ENCODE peak calls at places on chromosomes 16 and 17, in four cellular contexts. R, Q, Z and J are unnamed samples.

GRCh38 chr17:77285594-77286390 is 145.0 kb downstream of the SEC14L1 start:
- DNase-seq in Z (peak), Q (peak), R (no peak), J (no peak)

GRCh38 chr17:55458977-55459376 is 37.3 kb upstream of the MMD start:
- DNase-seq in Z (peak), Q (no peak), R (no peak), J (no peak)

GRCh38 chr17:32016231-32016630 is 9.0 kb downstream of the LRRC37B start:
- DNase-seq in Z (no peak), R (no peak), Q (no peak), J (no peak)

GRCh38 chr16:57630402-57630787 is 2.0 kb downstream of the ADGRG1 start:
- DNase-seq in Q (no peak), R (no peak), Z (no peak), J (no peak)

GRCh38 chr17:56785997-56786680 is 47.6 kb downstream of the C17orf67 start:
- DNase-seq in Z (no peak), R (no peak), Q (no peak), J (no peak)

GRCh38 chr17:73851921-73852320 is 207.7 kb upstream of the SDK2 start:
- DNase-seq in Q (no peak), Z (no peak), R (no peak), J (no peak)

GRCh38 chr16:83215417-83216001 is 588.7 kb downstream of the CDH13 start:
- DNase-seq in Q (no peak), Z (peak), R (no peak), J (peak)

GRCh38 chr17:40173091-40173777 is 4.0 kb upstream of the RAPGEFL1 start:
- DNase-seq in R (no peak), Q (no peak), Z (no peak), J (no peak)

GRCh38 chr16:1619976-1620375 is 7.8 kb downstream of the CRAMP1 start:
- DNase-seq in Z (no peak), Q (no peak), R (no peak), J (no peak)

GRCh38 chr17:82269138-82269881 is 4.2 kb downstream of the CSNK1D start:
- DNase-seq in Z (no peak), Q (no peak), R (no peak), J (no peak)
- TF ChIP-seq POLR2A in Z (no peak), Q (no peak), R (no peak), J (no peak)

GRCh38 chr16:29962344-29962994 is 590 bp downstream of the TMEM219 start:
- DNase-seq in Z (no peak), R (no peak), Q (no peak), J (no peak)

GRCh38 chr16:29959293-29959692 is 2.6 kb upstream of the TMEM219 start:
- DNase-seq in R (no peak), Z (no peak), Q (no peak), J (no peak)

GRCh38 chr16:29963021-29963743 is 1.3 kb downstream of the TMEM219 start:
- DNase-seq in R (no peak), Q (no peak), Z (no peak), J (no peak)

GRCh38 chr16:29961127-29961478 is 776 bp upstream of the TMEM219 start:
- DNase-seq in Q (no peak), Z (no peak), R (no peak), J (no peak)

DNA sequence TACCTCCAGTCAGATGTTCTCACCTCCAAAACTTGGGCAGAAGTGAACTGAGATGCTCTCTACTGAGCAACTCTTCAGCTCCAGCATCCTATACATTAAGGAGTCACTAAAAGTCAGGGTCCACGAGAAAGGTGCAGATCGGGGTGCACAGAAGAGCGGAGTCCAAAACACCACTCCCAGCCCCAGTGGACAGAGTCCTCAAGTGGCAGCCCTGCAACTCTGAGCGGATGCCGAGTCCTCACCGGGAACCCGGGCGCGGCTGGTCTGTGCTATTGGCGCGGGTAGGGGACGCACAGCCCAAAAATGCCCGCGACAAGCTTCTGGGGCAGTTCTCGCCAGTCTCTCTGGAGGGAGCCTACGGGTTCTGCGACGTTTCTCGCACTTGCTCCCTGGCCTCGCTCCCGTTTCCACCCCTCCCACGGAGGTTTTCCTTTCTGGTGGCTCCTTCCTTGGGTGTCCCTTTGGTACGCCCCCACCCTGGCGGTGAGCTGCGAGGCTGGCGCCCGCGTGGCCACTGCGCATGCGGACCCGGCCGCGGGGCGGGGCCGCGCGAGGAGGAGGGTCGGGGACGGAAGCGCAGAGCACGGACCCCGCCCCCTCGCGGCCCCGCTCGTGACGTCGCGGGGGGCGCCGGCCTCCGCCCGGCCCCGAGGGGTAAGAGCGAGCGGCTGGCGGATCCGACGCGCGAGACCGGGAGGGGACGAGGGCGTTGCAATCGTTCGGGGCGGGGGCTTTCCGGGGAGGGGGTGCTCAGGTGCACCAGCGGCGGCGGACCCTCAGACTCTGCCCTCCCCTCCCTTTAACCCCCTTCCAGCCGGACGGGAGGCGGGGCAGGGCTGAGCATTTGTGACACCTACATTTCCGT is at the start of gene TMEM219:
- DNase-seq in Q (peak), R (peak), Z (peak), J (peak)
- TF ChIP-seq POLR2A in Q (peak), R (no peak), Z (peak), J (peak)

DNA sequence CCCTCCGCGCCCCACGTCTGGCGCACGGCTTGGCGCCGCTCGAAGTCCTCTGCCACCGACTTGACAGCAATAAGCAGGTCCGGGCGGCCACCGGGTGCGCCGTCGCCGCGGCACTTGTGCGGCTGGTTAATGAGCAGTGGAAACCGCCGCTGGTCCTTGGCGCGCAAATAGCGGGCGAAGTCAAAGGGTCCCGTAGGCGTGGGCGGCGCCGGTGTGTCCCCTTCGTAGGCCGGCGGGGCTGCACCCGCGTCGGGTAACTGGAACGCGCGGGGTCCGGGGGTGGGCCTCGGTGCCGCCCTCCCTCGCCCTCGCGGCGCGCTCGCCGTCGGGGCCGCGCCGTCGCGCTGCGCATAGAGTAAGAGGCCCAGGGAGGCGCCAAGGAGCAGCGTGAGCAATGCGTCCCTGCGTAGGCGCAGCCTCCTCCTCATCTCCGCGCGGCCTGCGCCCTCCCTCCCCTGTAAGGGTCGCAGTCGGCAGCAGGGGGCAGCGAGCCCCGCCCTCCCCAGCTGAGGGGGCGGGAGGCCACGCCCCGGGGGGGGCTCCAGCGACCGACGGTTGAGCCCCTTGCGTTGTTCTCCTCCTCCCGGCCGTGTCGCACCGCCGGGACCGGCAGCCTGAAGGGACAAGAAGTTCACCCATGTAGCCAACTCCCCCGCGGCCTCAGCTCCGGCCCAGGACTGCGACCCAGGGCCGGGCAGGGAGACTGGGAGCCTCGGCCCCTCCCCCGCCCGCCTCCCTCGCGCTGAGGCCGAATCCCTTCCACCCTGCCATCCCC is 553 bp downstream of the B3GNT9 start:
- DNase-seq in Q (peak), Z (peak), R (no peak), J (peak)
- TF ChIP-seq POLR2A in Q (no peak), Z (no peak), R (no peak), J (no peak)

GRCh38 chr17:81509687-81510523 is 2.7 kb downstream of the ACTG1 start:
- DNase-seq in Z (no peak), R (no peak), Q (no peak), J (no peak)

GRCh38 chr17:81509048-81509686 is 3.4 kb downstream of the ACTG1 start:
- DNase-seq in Z (no peak), R (no peak), Q (no peak), J (no peak)

GRCh38 chr17:81510524-81510797 is 2.1 kb downstream of the ACTG1 start:
- DNase-seq in Q (no peak), R (no peak), Z (no peak), J (no peak)

GRCh38 chr17:81510798-81511549 is 1.6 kb downstream of the ACTG1 start:
- DNase-seq in Q (no peak), R (no peak), Z (no peak), J (peak)

DNA sequence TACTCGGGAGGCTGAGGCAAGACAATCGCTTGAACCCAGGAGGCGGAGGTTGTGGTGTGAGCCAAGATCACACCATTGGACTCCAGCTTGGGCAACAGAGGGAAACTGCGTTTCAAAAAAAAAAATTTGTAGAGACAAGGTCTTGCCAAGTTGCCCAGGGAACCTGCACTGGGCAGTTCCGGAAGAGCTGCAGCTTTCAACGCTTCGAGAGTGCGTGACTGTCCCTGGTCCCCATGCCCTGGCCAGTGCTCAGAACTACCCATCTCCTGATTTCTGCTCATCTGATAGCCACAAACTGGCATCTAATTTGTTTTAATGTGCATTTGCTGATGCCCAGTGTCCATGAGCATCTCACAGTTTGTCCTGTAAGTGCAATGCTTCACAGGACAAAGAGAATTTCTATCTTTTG is 4.0 kb downstream of the ACTG1 start:
- DNase-seq in R (no peak), Q (peak), Z (no peak), J (no peak)
- TF ChIP-seq POLR2A in R (no peak), Q (no peak), Z (peak), J (no peak)

GRCh38 chr17:45263477-45263860 is 1.6 kb upstream of the SPATA32 start:
- DNase-seq in Z (no peak), Q (no peak), R (no peak), J (no peak)

GRCh38 chr17:45265823-45266222 is 3.9 kb upstream of the SPATA32 start:
- DNase-seq in Q (no peak), Z (peak), R (no peak), J (no peak)

GRCh38 chr17:45262516-45263476 is 902 bp upstream of the SPATA32 start:
- DNase-seq in Z (no peak), R (no peak), Q (peak), J (no peak)

GRCh38 chr17:45264988-45265387 is 3.1 kb upstream of the SPATA32 start:
- DNase-seq in Q (no peak), Z (no peak), R (no peak), J (no peak)

GRCh38 chr17:45264430-45264829 is 2.5 kb upstream of the SPATA32 start:
- DNase-seq in Q (no peak), R (no peak), Z (no peak), J (no peak)
- TF ChIP-seq POLR2A in Q (no peak), R (no peak), Z (no peak), J (no peak)

GRCh38 chr16:4958510-4959111 is 481 bp downstream of the SEC14L5 start:
- DNase-seq in Z (no peak), Q (no peak), R (no peak), J (no peak)

GRCh38 chr16:4957420-4957719 is 760 bp upstream of the SEC14L5 start:
- DNase-seq in Q (no peak), Z (no peak), R (no peak), J (no peak)

GRCh38 chr16:4960579-4960978 is 2.4 kb downstream of the SEC14L5 start:
- DNase-seq in Z (no peak), Q (no peak), R (no peak), J (no peak)

GRCh38 chr16:4954714-4955113 is 3.4 kb upstream of the SEC14L5 start:
- DNase-seq in Z (no peak), R (no peak), Q (no peak), J (no peak)

GRCh38 chr16:4957720-4958509 is at the start of gene SEC14L5:
- DNase-seq in R (peak), Z (peak), Q (peak), J (peak)
- TF ChIP-seq POLR2A in R (no peak), Z (no peak), Q (no peak), J (no peak)